ENCODE peak calls at places on chromosome 15, in six cellular contexts. One of them, this sample, is unnamed.

GRCh38 chr15:55915221-55915620 is 78.2 kb downstream of the NEDD4 start:
- DNase-seq in A549: no peak
- DNase-seq in GM12878: no peak
- DNase-seq in K562: no peak
- DNase-seq in endothelial cell of umbilical vein: no peak
- DNase-seq in HepG2: no peak
- DNase-seq in this sample: no peak

GRCh38 chr15:40105517-40106202 is 3.0 kb downstream of the BMF start:
- DNase-seq in A549: no peak
- DNase-seq in endothelial cell of umbilical vein: no peak
- DNase-seq in HepG2: no peak
- DNase-seq in GM12878: no peak
- DNase-seq in K562: no peak
- DNase-seq in this sample: no peak

GRCh38 chr15:70826634-70827033 is 27.3 kb downstream of the LARP6 start:
- DNase-seq in GM12878: no peak
- DNase-seq in HepG2: peak; percentile 27
- DNase-seq in endothelial cell of umbilical vein: peak; percentile 36
- DNase-seq in A549: peak; percentile 58
- DNase-seq in K562: no peak
- DNase-seq in this sample: peak; percentile 70

GRCh38 chr15:69853572-69853971 is 244.1 kb downstream of the TLE3 start:
- DNase-seq in endothelial cell of umbilical vein: no peak
- DNase-seq in GM12878: no peak
- DNase-seq in K562: no peak
- DNase-seq in A549: peak; percentile 72
- DNase-seq in HepG2: no peak
- DNase-seq in this sample: no peak

GRCh38 chr15:45088801-45089711 is 24.9 kb downstream of the DUOX2 start:
- DNase-seq in A549: no peak
- DNase-seq in GM12878: no peak
- DNase-seq in HepG2: peak; percentile 36
- DNase-seq in K562: no peak
- DNase-seq in endothelial cell of umbilical vein: no peak
- DNase-seq in this sample: no peak

GRCh38 chr15:84715442-84716035 is 400 bp downstream of the SEC11A start:
- DNase-seq in GM12878: no peak
- DNase-seq in HepG2: no peak
- DNase-seq in endothelial cell of umbilical vein: peak; percentile 58
- DNase-seq in K562: no peak
- DNase-seq in A549: peak; percentile 51
- DNase-seq in this sample: peak; percentile 70

GRCh38 chr15:58731756-58732535 is 17.6 kb downstream of the ADAM10 start:
- DNase-seq in HepG2: no peak
- DNase-seq in endothelial cell of umbilical vein: peak; percentile 21
- DNase-seq in K562: peak; percentile 15
- DNase-seq in GM12878: no peak
- DNase-seq in A549: peak; percentile 47
- DNase-seq in this sample: peak; percentile 40

GRCh38 chr15:25735550-25736384 is 127.4 kb downstream of the ATP10A start:
- DNase-seq in K562: no peak
- DNase-seq in endothelial cell of umbilical vein: no peak
- DNase-seq in A549: no peak
- DNase-seq in GM12878: no peak
- DNase-seq in HepG2: no peak
- DNase-seq in this sample: no peak

GRCh38 chr15:62653122-62653521 is 389.4 kb upstream of the TPM1 start:
- DNase-seq in HepG2: no peak
- DNase-seq in A549: no peak
- DNase-seq in GM12878: no peak
- DNase-seq in K562: no peak
- DNase-seq in endothelial cell of umbilical vein: no peak
- DNase-seq in this sample: peak; percentile 25

GRCh38 chr15:67824157-67824899 is 981 bp upstream of the SKOR1 start:
- DNase-seq in GM12878: no peak
- DNase-seq in A549: no peak
- DNase-seq in HepG2: no peak
- DNase-seq in K562: no peak
- DNase-seq in endothelial cell of umbilical vein: no peak
- DNase-seq in this sample: no peak

GRCh38 chr15:71364117-71364584 is 248.9 kb downstream of the THSD4 start:
- DNase-seq in HepG2: no peak
- DNase-seq in A549: no peak
- DNase-seq in K562: no peak
- DNase-seq in GM12878: no peak
- DNase-seq in endothelial cell of umbilical vein: no peak
- DNase-seq in this sample: no peak

GRCh38 chr15:58608711-58609110 is 140.8 kb downstream of the ADAM10 start:
- DNase-seq in A549: no peak
- DNase-seq in K562: no peak
- DNase-seq in HepG2: no peak
- DNase-seq in endothelial cell of umbilical vein: no peak
- DNase-seq in GM12878: no peak
- DNase-seq in this sample: no peak

GRCh38 chr15:28128036-28128435 is 28.9 kb upstream of the OCA2 start:
- DNase-seq in GM12878: no peak
- DNase-seq in HepG2: no peak
- DNase-seq in A549: no peak
- DNase-seq in endothelial cell of umbilical vein: no peak
- DNase-seq in K562: no peak
- DNase-seq in this sample: no peak

GRCh38 chr15:77869021-77869895 is 208.3 kb downstream of the TBC1D2B start:
- DNase-seq in HepG2: no peak
- DNase-seq in A549: no peak
- DNase-seq in GM12878: no peak
- DNase-seq in endothelial cell of umbilical vein: peak; percentile 10
- DNase-seq in K562: no peak
- DNase-seq in this sample: no peak

GRCh38 chr15:25795061-25795460 is 68.1 kb downstream of the ATP10A start:
- DNase-seq in A549: no peak
- DNase-seq in K562: peak; percentile 21
- DNase-seq in HepG2: no peak
- DNase-seq in endothelial cell of umbilical vein: no peak
- DNase-seq in GM12878: no peak
- DNase-seq in this sample: no peak

GRCh38 chr15:40441012-40441735 is 421 bp downstream of the BAHD1 start:
- DNase-seq in HepG2: no peak
- DNase-seq in GM12878: no peak
- DNase-seq in A549: peak; percentile 48
- DNase-seq in endothelial cell of umbilical vein: peak; percentile 31
- DNase-seq in K562: peak; percentile 76
- DNase-seq in this sample: no peak

GRCh38 chr15:86743283-86743903 is 663.7 kb downstream of the AGBL1 start:
- DNase-seq in A549: peak; percentile 10
- DNase-seq in GM12878: no peak
- DNase-seq in HepG2: peak; percentile 1
- DNase-seq in endothelial cell of umbilical vein: no peak
- DNase-seq in K562: peak; percentile 9
- DNase-seq in this sample: peak; percentile 57

GRCh38 chr15:95604634-95605036 is 725.9 kb upstream of the NR2F2 start:
- DNase-seq in HepG2: no peak
- DNase-seq in GM12878: no peak
- DNase-seq in A549: no peak
- DNase-seq in endothelial cell of umbilical vein: peak; percentile 95
- DNase-seq in K562: no peak
- DNase-seq in this sample: no peak

GRCh38 chr15:83066761-83067637 is at the start of gene BTBD1:
- DNase-seq in endothelial cell of umbilical vein: peak; percentile 93
- DNase-seq in GM12878: peak; percentile 60
- DNase-seq in K562: peak; percentile 95
- DNase-seq in HepG2: peak; percentile 84
- DNase-seq in A549: peak; percentile 99
- DNase-seq in this sample: peak; percentile 97

GRCh38 chr15:40594429-40594836 is 384 bp downstream of the KNL1 start:
- DNase-seq in GM12878: peak; percentile 40
- DNase-seq in HepG2: peak; percentile 38
- DNase-seq in endothelial cell of umbilical vein: no peak
- DNase-seq in K562: peak; percentile 62
- DNase-seq in A549: peak; percentile 54
- DNase-seq in this sample: peak; percentile 90

GRCh38 chr15:96321422-96322391 is 8.8 kb upstream of the NR2F2 start:
- DNase-seq in endothelial cell of umbilical vein: peak; percentile 67
- DNase-seq in HepG2: no peak
- DNase-seq in GM12878: no peak
- DNase-seq in K562: no peak
- DNase-seq in A549: no peak
- DNase-seq in this sample: no peak

GRCh38 chr15:63065262-63066234 is 23.0 kb downstream of the TPM1 start:
- DNase-seq in endothelial cell of umbilical vein: no peak
- DNase-seq in A549: no peak
- DNase-seq in GM12878: no peak
- DNase-seq in K562: no peak
- DNase-seq in HepG2: no peak
- DNase-seq in this sample: no peak

GRCh38 chr15:78396976-78397375 is 41.0 kb upstream of the IREB2 start:
- DNase-seq in K562: peak; percentile 62
- DNase-seq in endothelial cell of umbilical vein: no peak
- DNase-seq in HepG2: peak; percentile 70
- DNase-seq in GM12878: no peak
- DNase-seq in A549: peak; percentile 38
- DNase-seq in this sample: peak; percentile 19

GRCh38 chr15:28107111-28107893 is 8.2 kb upstream of the OCA2 start:
- DNase-seq in GM12878: no peak
- DNase-seq in A549: no peak
- DNase-seq in endothelial cell of umbilical vein: peak; percentile 25
- DNase-seq in K562: no peak
- DNase-seq in HepG2: no peak
- DNase-seq in this sample: no peak

GRCh38 chr15:82851981-82852511 is 42.6 kb downstream of the WHAMM start:
- DNase-seq in endothelial cell of umbilical vein: no peak
- DNase-seq in GM12878: no peak
- DNase-seq in K562: no peak
- DNase-seq in HepG2: no peak
- DNase-seq in A549: no peak
- DNase-seq in this sample: no peak

DNA sequence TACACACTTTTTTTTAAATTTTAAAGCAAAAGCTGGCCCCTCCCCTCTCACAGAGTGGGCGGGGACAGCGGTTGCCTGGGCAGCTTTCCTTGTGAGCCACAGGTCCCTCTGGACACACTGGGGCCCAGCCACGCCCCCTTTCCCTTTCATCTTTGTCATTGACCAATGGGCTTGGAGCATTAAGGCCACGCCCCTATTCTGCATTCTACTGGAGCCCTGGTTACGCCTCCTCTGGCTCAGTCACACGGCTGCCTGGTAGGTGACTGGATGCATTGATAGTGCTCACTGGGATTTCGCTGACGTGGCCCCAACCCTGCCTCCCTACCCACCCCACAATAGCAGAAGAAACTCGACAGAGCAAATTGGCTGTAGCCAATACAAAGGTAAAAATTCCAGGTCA is 112.5 kb upstream of the FAN1 start:
- DNase-seq in HepG2: no peak
- DNase-seq in endothelial cell of umbilical vein: no peak
- DNase-seq in A549: peak; percentile 4
- DNase-seq in K562: peak; percentile 78
- DNase-seq in GM12878: no peak
- DNase-seq in this sample: peak; percentile 39
- TF ChIP-seq MYC in HepG2: no peak
- TF ChIP-seq MYC in endothelial cell of umbilical vein: no peak
- TF ChIP-seq MYC in A549: no peak
- TF ChIP-seq MYC in K562: no peak
- TF ChIP-seq MYC in GM12878: no peak
- TF ChIP-seq MYC in this sample: no peak

DNA sequence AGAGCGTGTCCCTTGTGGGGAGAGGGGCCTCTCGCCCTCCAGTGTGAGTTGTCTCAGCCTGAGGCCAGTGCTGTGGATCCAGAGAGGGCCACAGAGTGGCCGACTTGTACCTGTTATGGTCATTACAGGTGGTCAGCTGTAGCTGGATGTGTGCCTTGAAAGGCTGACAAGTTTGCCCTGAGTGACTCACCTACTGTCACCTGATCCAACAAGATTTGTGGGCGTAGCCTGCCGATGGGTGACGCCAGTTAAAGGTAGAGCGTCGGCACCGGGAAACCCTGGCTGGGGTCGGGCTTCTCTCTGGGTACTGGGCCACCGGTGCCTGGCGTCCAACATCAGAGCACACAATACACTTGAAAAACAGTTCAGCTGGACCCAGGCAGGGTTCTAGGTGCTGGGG is 2.8 kb upstream of the ISG20 start:
- DNase-seq in GM12878: no peak
- DNase-seq in endothelial cell of umbilical vein: no peak
- DNase-seq in K562: no peak
- DNase-seq in HepG2: no peak
- DNase-seq in A549: no peak
- DNase-seq in this sample: no peak
- TF ChIP-seq MYC in GM12878: no peak
- TF ChIP-seq MYC in endothelial cell of umbilical vein: no peak
- TF ChIP-seq MYC in K562: no peak
- TF ChIP-seq MYC in HepG2: no peak
- TF ChIP-seq MYC in A549: no peak
- TF ChIP-seq MYC in this sample: no peak

DNA sequence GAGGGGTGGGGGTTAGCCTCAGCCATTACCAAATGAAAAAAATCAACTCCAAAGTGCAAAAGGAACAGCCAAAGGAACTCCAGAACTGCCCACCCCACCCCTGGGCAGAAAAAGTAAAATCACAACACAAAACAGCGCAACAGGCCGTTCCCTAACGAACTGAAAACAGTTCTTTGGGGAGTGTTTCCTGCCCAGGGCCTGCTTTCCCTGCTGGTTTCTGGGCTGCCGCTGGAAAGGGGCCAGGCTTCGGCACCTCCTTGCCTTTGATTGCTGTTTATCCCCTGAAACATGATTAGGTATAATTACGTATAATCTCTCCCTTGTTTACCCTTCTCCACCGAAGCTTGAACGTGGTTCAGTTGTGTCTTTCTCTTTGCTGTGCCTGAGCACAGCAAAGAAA is 57.5 kb upstream of the NEO1 start:
- DNase-seq in GM12878: no peak
- DNase-seq in K562: no peak
- DNase-seq in A549: no peak
- DNase-seq in endothelial cell of umbilical vein: no peak
- DNase-seq in HepG2: no peak
- DNase-seq in this sample: no peak
- TF ChIP-seq MYC in GM12878: no peak
- TF ChIP-seq MYC in K562: no peak
- TF ChIP-seq MYC in A549: no peak
- TF ChIP-seq MYC in endothelial cell of umbilical vein: no peak
- TF ChIP-seq MYC in HepG2: no peak
- TF ChIP-seq MYC in this sample: no peak

GRCh38 chr15:29638011-29638410 is 184.3 kb downstream of the TJP1 start:
- DNase-seq in HepG2: no peak
- DNase-seq in GM12878: no peak
- DNase-seq in A549: no peak
- DNase-seq in K562: no peak
- DNase-seq in endothelial cell of umbilical vein: no peak
- DNase-seq in this sample: no peak

GRCh38 chr15:29636921-29637320 is 185.3 kb downstream of the TJP1 start:
- DNase-seq in GM12878: no peak
- DNase-seq in HepG2: no peak
- DNase-seq in A549: no peak
- DNase-seq in endothelial cell of umbilical vein: no peak
- DNase-seq in K562: no peak
- DNase-seq in this sample: no peak

GRCh38 chr15:29636140-29636539 is 186.1 kb downstream of the TJP1 start:
- DNase-seq in K562: no peak
- DNase-seq in endothelial cell of umbilical vein: no peak
- DNase-seq in GM12878: no peak
- DNase-seq in HepG2: peak; percentile 41
- DNase-seq in A549: no peak
- DNase-seq in this sample: no peak

GRCh38 chr15:29637555-29637954 is 184.7 kb downstream of the TJP1 start:
- DNase-seq in endothelial cell of umbilical vein: no peak
- DNase-seq in K562: no peak
- DNase-seq in A549: no peak
- DNase-seq in GM12878: no peak
- DNase-seq in HepG2: no peak
- DNase-seq in this sample: no peak

GRCh38 chr15:29638781-29639180 is 183.5 kb downstream of the TJP1 start:
- DNase-seq in A549: no peak
- DNase-seq in endothelial cell of umbilical vein: no peak
- DNase-seq in GM12878: no peak
- DNase-seq in K562: no peak
- DNase-seq in HepG2: peak; percentile 24
- DNase-seq in this sample: no peak
- TF ChIP-seq MYC in A549: no peak
- TF ChIP-seq MYC in endothelial cell of umbilical vein: no peak
- TF ChIP-seq MYC in GM12878: no peak
- TF ChIP-seq MYC in K562: no peak
- TF ChIP-seq MYC in HepG2: no peak
- TF ChIP-seq MYC in this sample: no peak

This sample was measured in NB4.